ENCODE peak calls at places on chromosome 11, in four cellular contexts. C, E, V and B are unnamed samples. For H3K4me1, the result is how much of the 10 kb centered on the place peaks cover.

GRCh38 chr11:119721129-119722120 is 7.6 kb downstream of the NECTIN1 start:
- DNase-seq in C (no peak), E (no peak), V (peak), B (no peak)

GRCh38 chr11:94134651-94135512 is 6.2 kb downstream of the PANX1 start:
- DNase-seq in C (no peak), E (peak), V (peak), B (peak)

GRCh38 chr11:66725114-66725513 is 3.9 kb downstream of the SPTBN2 start:
- DNase-seq in C (no peak), E (no peak), V (no peak), B (no peak)

GRCh38 chr11:132062031-132062430 is 691.6 kb downstream of the NTM start:
- DNase-seq in C (no peak), E (no peak), V (no peak), B (no peak)

GRCh38 chr11:74731301-74732094 is at the start of gene CHRDL2:
- DNase-seq in C (no peak), E (no peak), V (no peak), B (no peak)

GRCh38 chr11:75500742-75501141 is 25.0 kb downstream of the GDPD5 start:
- DNase-seq in C (no peak), E (no peak), V (no peak), B (no peak)

GRCh38 chr11:94010136-94010535 is 11.0 kb upstream of the HEPHL1 start:
- DNase-seq in C (no peak), E (no peak), V (no peak), B (no peak)

GRCh38 chr11:118226294-118226693 is 1.5 kb upstream of the JAML start:
- DNase-seq in C (no peak), E (peak), V (no peak), B (no peak)

GRCh38 chr11:117688255-117688797 is 108.7 kb downstream of the DSCAML1 start:
- DNase-seq in C (no peak), E (no peak), V (no peak), B (no peak)

GRCh38 chr11:898160-898517 is 12.5 kb downstream of the CHID1 start:
- DNase-seq in C (no peak), E (no peak), V (no peak), B (no peak)

GRCh38 chr11:66413167-66413566 is 7.7 kb upstream of the NPAS4 start:
- DNase-seq in C (no peak), E (no peak), V (no peak), B (no peak)

GRCh38 chr11:117836077-117836960 is 11.8 kb upstream of the FXYD2 start:
- DNase-seq in C (no peak), E (peak), V (peak), B (peak)

GRCh38 chr11:57639321-57640067 is 10.2 kb downstream of the YPEL4 start:
- DNase-seq in C (no peak), E (no peak), V (no peak), B (no peak)

GRCh38 chr11:67379061-67380058 is 6.0 kb upstream of the CLCF1 start:
- DNase-seq in C (no peak), E (no peak), V (no peak), B (no peak)

GRCh38 chr11:119335655-119336543 is 1.6 kb downstream of the RNF26 start:
- DNase-seq in C (no peak), E (no peak), V (no peak), B (no peak)

GRCh38 chr11:2092956-2093412 is 46.2 kb downstream of the IGF2 start:
- DNase-seq in C (peak), E (peak), V (peak), B (peak)

GRCh38 chr11:69868871-69869270 is 49.7 kb upstream of the FGF3 start:
- DNase-seq in C (no peak), E (no peak), V (no peak), B (no peak)

GRCh38 chr11:67304511-67305113 is 1.3 kb downstream of the SSH3 start:
- DNase-seq in C (no peak), E (no peak), V (peak), B (no peak)

GRCh38 chr11:23509023-23509422 is 648.7 kb upstream of the CCDC179 start:
- DNase-seq in C (no peak), E (no peak), V (no peak), B (no peak)

GRCh38 chr11:61103851-61104423 is 1.6 kb downstream of the CD5 start:
- DNase-seq in C (no peak), E (no peak), V (no peak), B (no peak)

GRCh38 chr11:117668291-117668690 is 128.7 kb downstream of the DSCAML1 start:
- DNase-seq in C (no peak), E (no peak), V (no peak), B (no peak)

GRCh38 chr11:110524227-110524626 is 94.5 kb downstream of the FDX1 start:
- DNase-seq in C (no peak), E (no peak), V (no peak), B (no peak)

GRCh38 chr11:62539238-62539925 is 7.2 kb downstream of the AHNAK start:
- DNase-seq in C (peak), E (no peak), V (peak), B (peak)

GRCh38 chr11:131033151-131033651 is 116.9 kb upstream of the SNX19 start:
- DNase-seq in C (no peak), E (no peak), V (no peak), B (no peak)

GRCh38 chr11:95445746-95446333 is 214.8 kb upstream of the SESN3 start:
- DNase-seq in C (no peak), E (no peak), V (no peak), B (no peak)

DNA sequence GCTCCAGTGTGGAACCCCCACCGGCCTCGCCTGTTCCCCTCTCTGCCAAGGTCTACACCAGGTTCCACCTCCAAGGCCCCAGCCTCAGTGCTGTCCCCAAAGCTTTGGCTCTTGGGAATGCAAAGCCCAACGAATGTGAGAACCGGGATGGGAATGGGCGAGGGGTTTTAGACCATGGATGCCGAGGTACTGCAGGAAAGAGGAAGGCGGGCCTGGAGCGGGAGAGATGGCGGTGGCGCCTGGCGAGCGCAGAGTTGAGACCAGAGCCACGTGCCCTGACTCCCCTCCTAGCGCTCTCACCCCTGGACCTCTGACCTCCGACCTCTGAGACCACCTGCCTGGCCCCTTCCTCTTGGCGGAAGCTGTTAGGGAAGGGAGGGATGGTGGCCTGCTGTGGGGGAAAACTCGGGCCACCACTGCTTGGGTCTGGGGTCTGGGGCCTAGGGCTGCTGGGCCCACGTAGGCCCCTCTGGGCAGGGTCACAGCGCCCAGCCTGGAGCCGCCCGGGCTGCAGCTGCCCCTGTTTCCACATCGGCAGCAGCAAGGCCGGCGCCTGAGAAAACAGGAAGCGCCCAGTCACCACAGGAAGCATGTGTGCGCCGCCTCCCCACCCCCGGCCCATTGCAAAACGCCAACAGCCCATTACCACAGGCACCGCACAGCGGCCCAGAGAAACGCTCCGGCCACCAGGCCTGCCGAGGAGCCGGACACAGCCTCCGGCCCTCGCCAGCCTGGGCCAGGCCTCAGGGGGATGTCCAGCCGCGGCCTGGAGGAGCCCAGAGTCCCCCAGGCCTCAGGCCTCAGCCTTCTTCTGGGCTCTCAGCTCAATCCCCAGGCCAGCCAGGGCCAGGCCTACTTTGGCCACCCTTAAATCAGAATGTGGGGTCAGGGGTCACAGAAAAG is 13.8 kb upstream of the SLC39A13 start:
- DNase-seq in C (peak), E (peak), V (no peak), B (peak)
- H3K4me3 ChIP-seq in C (peak), E (peak), V (peak), B (no peak)

GRCh38 chr11:44243633-44244343 is 66.2 kb downstream of the ALX4 start:
- DNase-seq in C (no peak), E (no peak), V (no peak), B (no peak)

GRCh38 chr11:44247508-44247907 is 62.4 kb downstream of the ALX4 start:
- DNase-seq in C (no peak), E (no peak), V (no peak), B (no peak)

GRCh38 chr11:44244649-44245308 is 65.2 kb downstream of the ALX4 start:
- DNase-seq in C (no peak), E (no peak), V (no peak), B (no peak)

GRCh38 chr11:44248109-44248508 is 61.8 kb downstream of the ALX4 start:
- DNase-seq in C (no peak), E (no peak), V (no peak), B (no peak)

DNA sequence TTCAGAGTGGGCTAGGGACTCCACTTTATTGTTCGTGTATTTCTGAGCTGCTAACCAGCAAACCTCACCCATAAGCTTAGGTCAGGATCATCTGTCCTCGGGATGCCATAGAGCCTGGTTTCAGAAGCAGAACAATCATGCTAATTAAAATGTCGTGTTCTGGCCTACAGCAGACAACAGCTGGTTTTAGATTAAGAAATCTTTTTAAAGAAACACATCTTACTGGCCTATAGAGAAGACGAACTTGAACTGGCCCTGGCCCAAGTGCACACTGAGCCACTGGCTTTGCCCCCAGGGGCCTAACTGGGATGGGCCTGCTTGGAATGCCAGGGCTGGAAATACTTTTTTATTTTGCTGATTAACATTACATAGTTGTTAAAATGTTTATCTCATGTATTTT is 63.2 kb downstream of the ALX4 start:
- DNase-seq in C (no peak), E (no peak), V (no peak), B (no peak)
- H3K4me1 ChIP-seq in C (under half), E (under half), V (under half), B (under half)

GRCh38 chr11:20161923-20162322 is 1.6 kb upstream of the DBX1 start:
- DNase-seq in C (no peak), E (no peak), V (no peak), B (no peak)
- H3K4me3 ChIP-seq in C (no peak), E (no peak), V (no peak), B (no peak)

GRCh38 chr11:72251614-72252013 is 7.6 kb upstream of the PHOX2A start:
- DNase-seq in C (no peak), E (no peak), V (no peak), B (no peak)
- H3K4me1 ChIP-seq in C (under half), E (under half), V (under half), B (under half)

GRCh38 chr11:8814923-8815240 is 96.1 kb upstream of the AKIP1 start:
- DNase-seq in C (no peak), E (no peak), V (no peak), B (no peak)

GRCh38 chr11:8811571-8811970 is 99.4 kb upstream of the AKIP1 start:
- DNase-seq in C (no peak), E (no peak), V (no peak), B (no peak)

GRCh38 chr11:8814209-8814922 is 96.6 kb upstream of the AKIP1 start:
- DNase-seq in C (no peak), E (no peak), V (peak), B (no peak)

GRCh38 chr11:8812438-8812837 is 98.6 kb upstream of the AKIP1 start:
- DNase-seq in C (no peak), E (peak), V (no peak), B (peak)

DNA sequence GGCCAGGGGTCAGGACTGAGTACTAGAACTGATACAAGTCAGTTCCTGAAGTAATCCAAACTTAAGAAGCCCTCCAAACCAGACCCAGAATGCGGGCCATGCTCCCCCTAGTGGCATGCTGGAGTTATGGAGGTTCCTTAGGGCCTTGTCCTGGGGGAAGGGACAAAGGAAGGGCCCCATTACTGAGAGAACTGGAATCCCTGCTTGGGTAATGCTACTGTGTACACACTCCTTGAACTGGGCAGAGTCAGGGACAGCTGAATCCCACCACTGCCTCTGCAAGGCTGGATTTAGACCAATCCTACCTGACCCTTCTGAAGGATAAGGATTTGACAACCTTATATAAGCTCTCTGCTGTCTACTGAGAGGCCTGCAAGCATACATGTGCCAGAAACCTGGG is 97.3 kb upstream of the AKIP1 start:
- DNase-seq in C (peak), E (peak), V (peak), B (peak)
- H3K4me3 ChIP-seq in C (no peak), E (no peak), V (no peak), B (no peak)

GRCh38 chr11:32809313-32809712 is 14.9 kb upstream of the CCDC73 start:
- DNase-seq in C (peak), E (peak), V (peak), B (peak)
- H3K4me1 ChIP-seq in C (under half), E (under half), V (under half), B (under half)

DNA sequence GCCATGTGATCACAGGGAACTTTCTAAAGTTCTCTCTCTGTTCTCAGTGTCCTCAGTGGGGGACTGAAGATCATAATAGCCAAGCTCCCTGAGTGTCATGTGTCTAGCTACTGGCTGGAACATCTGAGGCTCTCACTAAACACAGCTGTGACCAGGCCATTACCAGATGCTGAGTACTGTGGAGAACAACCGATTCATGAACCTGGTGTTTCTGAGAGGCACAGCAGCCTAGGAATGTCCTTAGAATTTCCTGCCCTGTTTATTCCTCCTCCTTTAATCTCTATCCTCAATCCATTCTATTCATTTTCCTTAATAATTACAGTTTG is 93.0 kb downstream of the ME3 start:
- DNase-seq in C (no peak), E (peak), V (no peak), B (no peak)
- H3K4me3 ChIP-seq in C (no peak), E (no peak), V (no peak), B (no peak)